ENCODE peak calls at places on chromosomes 1 and 21, in nine cellular contexts. F is HFF-Myc; E is pancreas; J is astrocyte of the spinal cord; H is lower lobe of right lung; U is mammary epithelial cell; A is epithelial cell of esophagus; B is CD8-positive, alpha-beta T cell; C is ovary. R is an unnamed sample.

GRCh38 chr1:53075761-53076163 is 13.7 kb downstream of the PODN start:
- DNase-seq in F (no peak), E (peak), J (no peak), H (peak), U (no peak), A (no peak), B (no peak), C (no peak), R (no peak)

GRCh38 chr1:19596065-19596718 is 47.9 kb upstream of the NBL1 start:
- DNase-seq in F (no peak), E (no peak), J (no peak), H (no peak), U (no peak), A (no peak), B (no peak), C (no peak), R (no peak)

GRCh38 chr21:18449586-18449985 is 46.0 kb upstream of the TMPRSS15 start:
- DNase-seq in F (no peak), E (no peak), J (peak), H (no peak), U (no peak), A (no peak), B (no peak), C (no peak), R (no peak)

GRCh38 chr1:214317300-214317699 is 36.3 kb downstream of the SMYD2 start:
- DNase-seq in F (no peak), E (no peak), J (no peak), H (no peak), U (no peak), A (no peak), B (no peak), C (no peak), R (no peak)

GRCh38 chr1:183912265-183912886 is 107.5 kb downstream of the RGL1 start:
- DNase-seq in F (no peak), E (no peak), J (no peak), H (no peak), U (no peak), A (no peak), B (no peak), C (no peak), R (no peak)

GRCh38 chr1:80250573-80251168 is 1244.1 kb upstream of the ADGRL4 start:
- DNase-seq in F (no peak), E (no peak), J (no peak), H (no peak), U (peak), A (peak), B (no peak), C (no peak), R (no peak)

GRCh38 chr21:33135925-33136324 is 66.0 kb downstream of the OLIG1 start:
- DNase-seq in F (no peak), E (no peak), J (no peak), H (no peak), U (no peak), A (no peak), B (no peak), C (no peak), R (no peak)

GRCh38 chr1:45843474-45843905 is 40.1 kb downstream of the MAST2 start:
- DNase-seq in F (no peak), E (no peak), J (peak), H (no peak), U (no peak), A (peak), B (no peak), C (no peak), R (no peak)

GRCh38 chr1:64983110-64983509 is 16.8 kb upstream of the JAK1 start:
- DNase-seq in F (no peak), E (no peak), J (peak), H (no peak), U (peak), A (peak), B (no peak), C (no peak), R (no peak)

GRCh38 chr1:244069499-244069898 is 18.4 kb downstream of the ZBTB18 start:
- DNase-seq in F (no peak), E (no peak), J (no peak), H (no peak), U (no peak), A (no peak), B (no peak), C (no peak), R (no peak)

GRCh38 chr1:159828916-159829634 is 2.4 kb downstream of the SLAMF8 start:
- DNase-seq in F (no peak), E (peak), J (no peak), H (peak), U (no peak), A (no peak), B (no peak), C (no peak), R (peak)

GRCh38 chr1:117735045-117735992 is 129.5 kb downstream of the TENT5C start:
- DNase-seq in F (no peak), E (no peak), J (peak), H (no peak), U (peak), A (peak), B (no peak), C (peak), R (no peak)

GRCh38 chr1:178341218-178341956 is 155.4 kb downstream of the CLEC20A start:
- DNase-seq in F (peak), E (no peak), J (peak), H (peak), U (peak), A (peak), B (no peak), C (peak), R (peak)

GRCh38 chr1:42747125-42747524 is 7.1 kb upstream of the CLDN19 start:
- DNase-seq in F (no peak), E (no peak), J (no peak), H (no peak), U (no peak), A (no peak), B (peak), C (no peak), R (no peak)

GRCh38 chr1:43447891-43448708 is 5.6 kb downstream of the HYI start:
- DNase-seq in F (no peak), E (peak), J (no peak), H (no peak), U (no peak), A (no peak), B (no peak), C (no peak), R (no peak)

GRCh38 chr1:31297273-31298247 is 728 bp downstream of the ZCCHC17 start:
- DNase-seq in F (no peak), E (no peak), J (peak), H (no peak), U (peak), A (peak), B (no peak), C (no peak), R (no peak)

GRCh38 chr1:1075148-1075935 is 1.2 kb upstream of the RNF223 start:
- DNase-seq in F (no peak), E (peak), J (no peak), H (peak), U (no peak), A (no peak), B (no peak), C (no peak), R (no peak)

GRCh38 chr21:31500976-31501375 is 156.9 kb upstream of the TIAM1 start:
- DNase-seq in F (no peak), E (no peak), J (no peak), H (no peak), U (no peak), A (no peak), B (no peak), C (no peak), R (no peak)

GRCh38 chr1:62353853-62354252 is 34.6 kb upstream of the KANK4 start:
- DNase-seq in F (no peak), E (no peak), J (no peak), H (no peak), U (no peak), A (no peak), B (no peak), C (no peak), R (no peak)

GRCh38 chr1:26584022-26584485 is 54.5 kb downstream of the RPS6KA1 start:
- DNase-seq in F (no peak), E (no peak), J (no peak), H (no peak), U (no peak), A (peak), B (no peak), C (no peak), R (no peak)

GRCh38 chr1:184160236-184160635 is 108.7 kb downstream of the TSEN15 start:
- DNase-seq in F (no peak), E (no peak), J (peak), H (no peak), U (peak), A (peak), B (no peak), C (no peak), R (no peak)

GRCh38 chr1:15949453-15950245 is 26.3 kb downstream of the ZBTB17 start:
- DNase-seq in F (peak), E (peak), J (peak), H (peak), U (peak), A (peak), B (peak), C (peak), R (peak)

GRCh38 chr1:108561731-108562326 is 1.9 kb downstream of the EEIG2 start:
- DNase-seq in F (no peak), E (peak), J (no peak), H (peak), U (peak), A (peak), B (peak), C (peak), R (peak)

GRCh38 chr1:5594056-5594956 is 397.9 kb downstream of the NPHP4 start:
- DNase-seq in F (no peak), E (no peak), J (no peak), H (no peak), U (no peak), A (no peak), B (no peak), C (no peak), R (no peak)

GRCh38 chr1:200279810-200280411 is 129.9 kb downstream of the ZNF281 start:
- DNase-seq in F (peak), E (peak), J (peak), H (no peak), U (peak), A (peak), B (no peak), C (no peak), R (peak)

GRCh38 chr1:8373547-8374270 is 55.8 kb downstream of the SLC45A1 start:
- DNase-seq in F (no peak), E (peak), J (peak), H (peak), U (peak), A (peak), B (no peak), C (peak), R (peak)

GRCh38 chr1:235079443-235079967 is 49.1 kb downstream of the TOMM20 start:
- DNase-seq in F (no peak), E (peak), J (peak), H (peak), U (peak), A (peak), B (no peak), C (peak), R (no peak)

GRCh38 chr1:235087906-235088305 is 40.7 kb downstream of the TOMM20 start:
- DNase-seq in F (no peak), E (no peak), J (no peak), H (no peak), U (no peak), A (no peak), B (no peak), C (no peak), R (no peak)

GRCh38 chr1:235088440-235088839 is 40.2 kb downstream of the TOMM20 start:
- DNase-seq in F (no peak), E (no peak), J (no peak), H (no peak), U (no peak), A (no peak), B (no peak), C (no peak), R (no peak)

GRCh38 chr1:235078927-235079381 is 49.7 kb downstream of the TOMM20 start:
- DNase-seq in F (no peak), E (no peak), J (peak), H (peak), U (peak), A (peak), B (no peak), C (no peak), R (no peak)

DNA sequence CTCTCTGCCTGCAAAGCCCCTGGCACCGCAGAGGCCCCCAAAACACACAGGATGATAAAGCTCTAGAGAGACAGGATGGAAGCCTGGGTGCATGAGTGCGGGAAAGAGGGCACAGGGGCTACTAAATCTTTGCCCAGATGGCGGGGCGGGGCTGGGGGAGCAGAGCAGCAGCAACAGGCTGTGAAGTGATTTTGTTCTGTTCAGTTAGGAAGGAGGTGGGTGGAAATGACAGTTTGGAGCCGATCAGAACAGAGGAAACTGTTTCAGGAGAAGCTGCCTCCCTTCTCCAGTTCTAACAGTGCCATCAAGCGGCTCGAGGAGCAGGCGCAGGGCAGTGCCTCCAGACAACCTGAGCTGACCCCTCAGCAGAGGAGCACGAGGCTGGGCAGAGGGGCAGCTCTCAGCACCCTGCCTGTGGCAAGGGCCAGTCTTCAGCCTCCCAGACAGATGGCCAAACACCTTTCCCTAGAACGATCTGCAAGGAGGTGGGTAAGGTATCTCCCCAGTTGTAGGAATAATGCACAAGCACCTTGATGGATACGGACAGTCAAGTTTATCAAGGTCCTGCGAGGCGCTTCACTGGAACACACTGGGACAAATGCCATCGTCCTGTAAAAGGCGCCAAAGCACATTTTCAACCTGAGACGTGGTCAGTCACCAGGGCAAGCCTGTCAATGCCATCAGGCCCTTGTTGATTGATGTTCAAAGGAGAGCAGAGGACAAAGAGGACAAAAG is 44.9 kb downstream of the TOMM20 start:
- DNase-seq in F (peak), E (peak), J (peak), H (peak), U (peak), A (peak), B (peak), C (peak), R (peak)
- TF ChIP-seq CTCF in F (peak), E (peak), J (peak), H (peak), U (peak), A (peak), B (peak), C (peak), R (peak)

GRCh38 chr1:110874303-110875215 is 1.6 kb downstream of the CD53 start:
- DNase-seq in F (no peak), E (no peak), J (no peak), H (no peak), U (no peak), A (no peak), B (no peak), C (no peak), R (no peak)
- H3K4me3 ChIP-seq in F (no peak), E (no peak), J (no peak), H (peak), U (no peak), A (no peak), B (peak), C (no peak), R (peak)

GRCh38 chr1:247043406-247043805 is 35.2 kb downstream of the ZNF670 start:
- DNase-seq in F (no peak), E (no peak), J (no peak), H (no peak), U (no peak), A (no peak), B (no peak), C (no peak), R (no peak)
- TF ChIP-seq CTCF in F (no peak), E (no peak), J (no peak), H (peak), U (no peak), A (no peak), B (no peak), C (no peak), R (no peak)

DNA sequence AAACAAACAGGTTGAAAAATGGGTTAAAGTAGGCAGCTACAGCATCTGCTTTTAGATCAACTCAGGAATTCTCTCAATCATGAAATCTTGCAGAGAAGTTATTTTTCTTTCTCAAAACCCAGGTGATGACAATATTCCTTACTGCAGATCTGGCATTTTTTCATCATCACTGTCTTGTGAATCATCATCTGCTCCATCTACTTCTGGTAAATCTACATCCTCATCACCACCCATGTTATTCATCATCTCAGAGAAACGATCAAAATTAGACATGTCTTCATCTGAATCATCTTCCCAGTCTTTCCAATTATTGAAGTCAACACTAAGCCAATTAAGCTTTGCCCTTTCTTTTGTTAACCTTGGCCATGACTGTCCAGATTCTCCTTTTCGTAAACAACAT is 21.8 kb downstream of the GBP2 start:
- DNase-seq in F (no peak), E (no peak), J (no peak), H (no peak), U (peak), A (peak), B (no peak), C (no peak), R (no peak)
- H3K4me3 ChIP-seq in F (no peak), E (no peak), J (no peak), H (no peak), U (no peak), A (no peak), B (no peak), C (no peak), R (no peak)

GRCh38 chr1:154607748-154608521 is at the start of gene ADAR:
- DNase-seq in F (peak), E (peak), J (peak), H (peak), U (peak), A (peak), B (peak), C (peak), R (peak)
- TF ChIP-seq CTCF in F (no peak), E (no peak), J (no peak), H (no peak), U (no peak), A (no peak), B (no peak), C (no peak), R (no peak)

GRCh38 chr1:169586067-169586394 is 250 bp downstream of the F5 start:
- DNase-seq in F (no peak), E (no peak), J (no peak), H (no peak), U (no peak), A (no peak), B (no peak), C (no peak), R (no peak)

GRCh38 chr1:169588112-169588511 is 1.8 kb upstream of the F5 start:
- DNase-seq in F (no peak), E (no peak), J (no peak), H (no peak), U (no peak), A (no peak), B (no peak), C (no peak), R (no peak)

GRCh38 chr1:169584483-169585144 is 1.7 kb downstream of the F5 start:
- DNase-seq in F (no peak), E (no peak), J (no peak), H (no peak), U (peak), A (peak), B (no peak), C (no peak), R (no peak)

GRCh38 chr1:169585184-169585583 is 1.1 kb downstream of the F5 start:
- DNase-seq in F (no peak), E (no peak), J (no peak), H (no peak), U (no peak), A (no peak), B (no peak), C (no peak), R (no peak)

GRCh38 chr1:169586395-169587255 is at the start of gene F5:
- DNase-seq in F (peak), E (peak), J (peak), H (peak), U (peak), A (peak), B (peak), C (peak), R (peak)
- H3K4me3 ChIP-seq in F (no peak), E (no peak), J (no peak), H (peak), U (no peak), A (no peak), B (peak), C (no peak), R (no peak)